ENCODE peak calls at places on chromosomes 5 and 9, in six cellular contexts. One of them, this sample, is unnamed.

GRCh38 chr5:163649522-163649921 is 144.1 kb downstream of the MAT2B start:
- DNase-seq in HFFc6: no peak
- DNase-seq in T-helper 9 cell: no peak
- DNase-seq in EL: peak
- DNase-seq in HFF-Myc: peak
- DNase-seq in RWPE1: peak
- DNase-seq in this sample: no peak

GRCh38 chr5:150175536-150175935 is 9.0 kb downstream of the CDX1 start:
- DNase-seq in HFFc6: peak
- DNase-seq in HFF-Myc: no peak
- DNase-seq in RWPE1: peak
- DNase-seq in EL: peak
- DNase-seq in T-helper 9 cell: no peak
- DNase-seq in this sample: no peak

GRCh38 chr5:446864-447263 is 3.9 kb downstream of the EXOC3 start:
- DNase-seq in RWPE1: peak
- DNase-seq in T-helper 9 cell: no peak
- DNase-seq in HFFc6: peak
- DNase-seq in EL: peak
- DNase-seq in HFF-Myc: no peak
- DNase-seq in this sample: no peak

GRCh38 chr5:151070449-151070848 is 10.4 kb downstream of the TNIP1 start:
- DNase-seq in HFFc6: no peak
- DNase-seq in RWPE1: no peak
- DNase-seq in T-helper 9 cell: no peak
- DNase-seq in EL: peak
- DNase-seq in HFF-Myc: no peak
- DNase-seq in this sample: no peak

GRCh38 chr9:104412238-104412637 is 91.8 kb upstream of the OR13F1 start:
- DNase-seq in T-helper 9 cell: no peak
- DNase-seq in HFF-Myc: no peak
- DNase-seq in HFFc6: no peak
- DNase-seq in RWPE1: no peak
- DNase-seq in EL: no peak
- DNase-seq in this sample: no peak

GRCh38 chr5:6886866-6887265 is 173.6 kb downstream of the TENT4A start:
- DNase-seq in RWPE1: no peak
- DNase-seq in EL: no peak
- DNase-seq in HFFc6: no peak
- DNase-seq in HFF-Myc: no peak
- DNase-seq in T-helper 9 cell: no peak
- DNase-seq in this sample: no peak

GRCh38 chr9:34522091-34522887 is 501 bp downstream of the ENHO start:
- DNase-seq in HFF-Myc: no peak
- DNase-seq in HFFc6: no peak
- DNase-seq in RWPE1: no peak
- DNase-seq in EL: no peak
- DNase-seq in T-helper 9 cell: no peak
- DNase-seq in this sample: no peak

GRCh38 chr5:55033568-55033967 is 9.5 kb downstream of the GZMK start:
- DNase-seq in T-helper 9 cell: no peak
- DNase-seq in HFFc6: no peak
- DNase-seq in RWPE1: no peak
- DNase-seq in EL: peak
- DNase-seq in HFF-Myc: no peak
- DNase-seq in this sample: no peak

GRCh38 chr9:70044450-70045307 is 1.0 kb downstream of the MAMDC2 start:
- DNase-seq in RWPE1: peak
- DNase-seq in EL: peak
- DNase-seq in HFF-Myc: no peak
- DNase-seq in HFFc6: peak
- DNase-seq in T-helper 9 cell: no peak
- DNase-seq in this sample: no peak

GRCh38 chr9:98790601-98791146 is 5.7 kb downstream of the ANKS6 start:
- DNase-seq in HFFc6: no peak
- DNase-seq in EL: no peak
- DNase-seq in RWPE1: no peak
- DNase-seq in HFF-Myc: no peak
- DNase-seq in T-helper 9 cell: no peak
- DNase-seq in this sample: no peak

GRCh38 chr5:53481354-53481886 is 991 bp downstream of the FST start:
- DNase-seq in T-helper 9 cell: no peak
- DNase-seq in HFF-Myc: no peak
- DNase-seq in RWPE1: no peak
- DNase-seq in EL: peak
- DNase-seq in HFFc6: no peak
- DNase-seq in this sample: no peak

GRCh38 chr5:7927466-7928375 is 58.8 kb downstream of the MTRR start:
- DNase-seq in T-helper 9 cell: peak
- DNase-seq in EL: peak
- DNase-seq in RWPE1: peak
- DNase-seq in HFFc6: peak
- DNase-seq in HFF-Myc: peak
- DNase-seq in this sample: no peak

GRCh38 chr9:136422876-136423275 is 12.4 kb downstream of the PMPCA start:
- DNase-seq in HFFc6: no peak
- DNase-seq in T-helper 9 cell: no peak
- DNase-seq in RWPE1: no peak
- DNase-seq in EL: no peak
- DNase-seq in HFF-Myc: no peak
- DNase-seq in this sample: no peak

GRCh38 chr5:34886718-34887117 is 28.6 kb downstream of the RAD1 start:
- DNase-seq in HFF-Myc: no peak
- DNase-seq in RWPE1: no peak
- DNase-seq in HFFc6: no peak
- DNase-seq in EL: no peak
- DNase-seq in T-helper 9 cell: no peak
- DNase-seq in this sample: no peak

GRCh38 chr9:6805532-6805931 is 47.8 kb downstream of the KDM4C start:
- DNase-seq in HFFc6: peak
- DNase-seq in T-helper 9 cell: no peak
- DNase-seq in RWPE1: no peak
- DNase-seq in HFF-Myc: peak
- DNase-seq in EL: no peak
- DNase-seq in this sample: no peak

GRCh38 chr9:107782381-107782780 is 292.8 kb upstream of the KLF4 start:
- DNase-seq in HFF-Myc: peak
- DNase-seq in T-helper 9 cell: no peak
- DNase-seq in EL: peak
- DNase-seq in HFFc6: no peak
- DNase-seq in RWPE1: no peak
- DNase-seq in this sample: no peak

GRCh38 chr5:179765400-179765799 is 28.4 kb upstream of the LTC4S start:
- DNase-seq in T-helper 9 cell: no peak
- DNase-seq in HFFc6: peak
- DNase-seq in RWPE1: peak
- DNase-seq in HFF-Myc: peak
- DNase-seq in EL: peak
- DNase-seq in this sample: no peak

GRCh38 chr5:80153586-80154126 is 102.2 kb downstream of the SERINC5 start:
- DNase-seq in HFF-Myc: no peak
- DNase-seq in T-helper 9 cell: no peak
- DNase-seq in EL: no peak
- DNase-seq in HFFc6: no peak
- DNase-seq in RWPE1: no peak
- DNase-seq in this sample: no peak

GRCh38 chr9:18638448-18639249 is 164.7 kb downstream of the ADAMTSL1 start:
- DNase-seq in HFFc6: no peak
- DNase-seq in RWPE1: no peak
- DNase-seq in EL: peak
- DNase-seq in T-helper 9 cell: no peak
- DNase-seq in HFF-Myc: no peak
- DNase-seq in this sample: no peak

GRCh38 chr5:181173027-181173419 is 25.6 kb downstream of the OR2V2 start:
- DNase-seq in HFF-Myc: no peak
- DNase-seq in RWPE1: peak
- DNase-seq in EL: no peak
- DNase-seq in HFFc6: no peak
- DNase-seq in T-helper 9 cell: no peak
- DNase-seq in this sample: no peak

GRCh38 chr9:132381966-132382541 is 24.6 kb downstream of the TTF1 start:
- DNase-seq in T-helper 9 cell: no peak
- DNase-seq in RWPE1: no peak
- DNase-seq in EL: no peak
- DNase-seq in HFF-Myc: no peak
- DNase-seq in HFFc6: no peak
- DNase-seq in this sample: no peak

GRCh38 chr9:33311953-33312352 is 21.6 kb downstream of the NFX1 start:
- DNase-seq in EL: peak
- DNase-seq in HFF-Myc: no peak
- DNase-seq in RWPE1: no peak
- DNase-seq in HFFc6: peak
- DNase-seq in T-helper 9 cell: no peak
- DNase-seq in this sample: no peak

GRCh38 chr5:62152394-62153123 is 153.4 kb upstream of the KIF2A start:
- DNase-seq in RWPE1: no peak
- DNase-seq in T-helper 9 cell: no peak
- DNase-seq in HFF-Myc: no peak
- DNase-seq in EL: no peak
- DNase-seq in HFFc6: no peak
- DNase-seq in this sample: no peak

GRCh38 chr5:180592176-180592575 is 877 bp upstream of the SCGB3A1 start:
- DNase-seq in HFFc6: no peak
- DNase-seq in RWPE1: no peak
- DNase-seq in EL: no peak
- DNase-seq in HFF-Myc: no peak
- DNase-seq in T-helper 9 cell: no peak
- DNase-seq in this sample: no peak

GRCh38 chr5:177302354-177303110 is 987 bp downstream of the RAB24 start:
- DNase-seq in HFF-Myc: no peak
- DNase-seq in EL: peak
- DNase-seq in HFFc6: no peak
- DNase-seq in T-helper 9 cell: no peak
- DNase-seq in RWPE1: no peak
- DNase-seq in this sample: no peak

GRCh38 chr9:71608021-71608420 is 160.3 kb downstream of the CEMIP2 start:
- DNase-seq in HFF-Myc: no peak
- DNase-seq in RWPE1: no peak
- DNase-seq in T-helper 9 cell: no peak
- DNase-seq in EL: no peak
- DNase-seq in HFFc6: no peak
- DNase-seq in this sample: no peak

GRCh38 chr5:22505891-22506290 is 347.3 kb downstream of the CDH12 start:
- DNase-seq in RWPE1: no peak
- DNase-seq in EL: no peak
- DNase-seq in HFF-Myc: no peak
- DNase-seq in HFFc6: no peak
- DNase-seq in T-helper 9 cell: no peak
- DNase-seq in this sample: no peak

GRCh38 chr5:83955916-83956315 is 235.3 kb upstream of the HAPLN1 start:
- DNase-seq in HFFc6: no peak
- DNase-seq in T-helper 9 cell: no peak
- DNase-seq in EL: peak
- DNase-seq in RWPE1: no peak
- DNase-seq in HFF-Myc: no peak
- DNase-seq in this sample: no peak

GRCh38 chr5:3142261-3143027 is 391.0 kb upstream of the IRX2 start:
- DNase-seq in T-helper 9 cell: no peak
- DNase-seq in RWPE1: no peak
- DNase-seq in EL: no peak
- DNase-seq in HFFc6: no peak
- DNase-seq in HFF-Myc: no peak
- DNase-seq in this sample: no peak

GRCh38 chr5:50302815-50303490 is 138.1 kb downstream of the EMB start:
- DNase-seq in HFF-Myc: no peak
- DNase-seq in HFFc6: peak
- DNase-seq in RWPE1: peak
- DNase-seq in EL: peak
- DNase-seq in T-helper 9 cell: no peak
- DNase-seq in this sample: no peak

GRCh38 chr9:75149841-75150241 is 61.5 kb downstream of the OSTF1 start:
- DNase-seq in HFFc6: no peak
- DNase-seq in RWPE1: no peak
- DNase-seq in HFF-Myc: no peak
- DNase-seq in T-helper 9 cell: no peak
- DNase-seq in EL: no peak
- DNase-seq in this sample: no peak

GRCh38 chr9:135963938-135964337 is 2.8 kb upstream of the UBAC1 start:
- DNase-seq in T-helper 9 cell: no peak
- DNase-seq in RWPE1: no peak
- DNase-seq in HFF-Myc: no peak
- DNase-seq in EL: no peak
- DNase-seq in HFFc6: no peak
- DNase-seq in this sample: no peak

GRCh38 chr5:145689235-145689634 is 145.9 kb downstream of the PRELID2 start:
- DNase-seq in HFFc6: no peak
- DNase-seq in RWPE1: no peak
- DNase-seq in HFF-Myc: no peak
- DNase-seq in EL: no peak
- DNase-seq in T-helper 9 cell: no peak
- DNase-seq in this sample: no peak

GRCh38 chr5:128645582-128645981 is 107.5 kb upstream of the FBN2 start:
- DNase-seq in HFF-Myc: no peak
- DNase-seq in HFFc6: peak
- DNase-seq in RWPE1: no peak
- DNase-seq in T-helper 9 cell: no peak
- DNase-seq in EL: peak
- DNase-seq in this sample: no peak

GRCh38 chr5:37086466-37087178 is 162.6 kb downstream of the CPLANE1 start:
- DNase-seq in HFF-Myc: no peak
- DNase-seq in EL: peak
- DNase-seq in T-helper 9 cell: no peak
- DNase-seq in RWPE1: no peak
- DNase-seq in HFFc6: peak
- DNase-seq in this sample: no peak

GRCh38 chr9:4786599-4786998 is 6.1 kb upstream of the RCL1 start:
- DNase-seq in RWPE1: no peak
- DNase-seq in T-helper 9 cell: no peak
- DNase-seq in HFFc6: no peak
- DNase-seq in EL: no peak
- DNase-seq in HFF-Myc: no peak
- DNase-seq in this sample: no peak